ENCODE peak calls at places on chromosome 15, in four cellular contexts. Q, E, K and X are unnamed samples.

GRCh38 chr15:35293353-35294130 is 208.4 kb upstream of the NANOGP8 start:
- DNase-seq in Q (peak), E (peak), K (no peak), X (peak)

GRCh38 chr15:28267727-28268126 is 54.3 kb downstream of the HERC2 start:
- DNase-seq in Q (no peak), E (no peak), K (no peak), X (no peak)

GRCh38 chr15:29270976-29271375 is 1.4 kb upstream of the NSMCE3 start:
- DNase-seq in Q (no peak), E (no peak), K (no peak), X (no peak)

GRCh38 chr15:39787479-39787878 is 4.8 kb upstream of the FSIP1 start:
- DNase-seq in Q (no peak), E (peak), K (no peak), X (no peak)

GRCh38 chr15:60580650-60581415 is 101.9 kb upstream of the ICE2 start:
- DNase-seq in Q (no peak), E (peak), K (no peak), X (no peak)

GRCh38 chr15:37967788-37968187 is 33.3 kb downstream of the TMCO5A start:
- DNase-seq in Q (no peak), E (no peak), K (no peak), X (no peak)

GRCh38 chr15:68410466-68411200 is 21.3 kb downstream of the ITGA11 start:
- DNase-seq in Q (no peak), E (no peak), K (no peak), X (no peak)

GRCh38 chr15:95603802-95604201 is 726.7 kb upstream of the NR2F2 start:
- DNase-seq in Q (no peak), E (no peak), K (no peak), X (no peak)

GRCh38 chr15:73368301-73369072 is at the start of gene HCN4:
- DNase-seq in Q (peak), E (no peak), K (no peak), X (no peak)

GRCh38 chr15:51759557-51760070 is 8.2 kb downstream of the TMOD2 start:
- DNase-seq in Q (no peak), E (peak), K (no peak), X (peak)
- TF ChIP-seq PHF8 in Q (no peak), E (no peak), K (no peak), X (no peak)

GRCh38 chr15:98855815-98856539 is 151.6 kb downstream of the PGPEP1L start:
- DNase-seq in Q (no peak), E (no peak), K (no peak), X (no peak)
- TF ChIP-seq PHF8 in Q (no peak), E (no peak), K (no peak), X (no peak)

DNA sequence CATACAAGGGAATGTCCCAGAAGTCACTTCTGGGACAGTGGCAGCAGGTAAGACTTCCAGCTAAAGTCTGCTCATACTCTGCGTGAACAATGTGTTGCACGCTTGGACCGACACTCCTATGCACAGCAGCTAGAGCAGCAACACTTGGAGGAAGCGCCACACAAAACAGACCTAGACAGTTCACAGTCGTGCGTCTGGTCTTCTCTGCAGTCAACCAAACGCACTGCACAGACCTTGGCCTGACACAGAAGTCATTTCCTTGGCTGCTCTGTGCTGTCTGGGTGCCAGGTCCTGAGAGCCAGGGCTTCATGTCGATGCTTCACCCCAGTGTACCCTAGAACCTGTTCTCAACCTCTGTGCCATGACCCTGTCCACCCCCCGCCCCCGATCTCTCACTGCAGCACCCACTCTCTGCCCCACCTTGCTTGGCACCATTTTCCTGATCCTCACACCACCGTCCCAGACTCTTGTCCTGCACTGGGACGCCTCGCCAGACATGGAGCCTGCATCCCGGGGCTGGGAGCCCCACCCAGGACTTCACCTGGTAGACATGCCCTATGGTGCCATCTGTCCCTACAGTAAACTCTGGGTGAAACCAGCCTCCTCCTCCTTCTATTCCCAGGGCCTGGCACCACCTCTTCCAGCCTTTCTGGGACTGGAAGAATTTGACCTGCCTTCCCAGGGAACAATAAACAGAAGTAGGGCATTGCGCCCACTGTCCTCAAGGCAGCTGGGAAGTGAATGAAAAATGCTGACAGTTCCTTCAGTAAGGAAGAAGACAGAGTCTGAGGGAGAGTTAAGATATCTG is 3.1 kb downstream of the ATP10A start:
- DNase-seq in Q (no peak), E (no peak), K (no peak), X (no peak)
- TF ChIP-seq PHF8 in Q (no peak), E (no peak), K (no peak), X (no peak)

DNA sequence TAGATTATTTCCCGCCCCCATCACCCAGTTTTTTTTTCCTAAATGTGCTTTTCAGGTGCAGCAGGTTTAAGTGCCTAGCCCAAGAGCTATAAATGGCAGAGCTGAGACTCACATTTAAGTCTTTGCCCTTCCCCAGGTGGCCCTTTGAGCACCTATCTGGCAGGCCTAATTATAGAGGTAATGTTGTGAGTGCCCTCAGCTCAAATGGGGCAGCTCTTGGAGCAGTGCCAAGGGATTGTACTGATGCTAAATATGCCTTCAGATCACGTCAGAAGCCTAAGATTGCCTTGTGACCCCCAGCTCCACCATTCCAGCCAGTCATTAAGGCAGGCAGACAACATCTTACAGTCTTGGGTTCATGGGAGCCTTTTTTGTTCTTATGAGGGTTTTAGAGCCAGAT is 159.5 kb downstream of the RPLP1 start:
- DNase-seq in Q (no peak), E (no peak), K (no peak), X (no peak)
- TF ChIP-seq PHF8 in Q (no peak), E (no peak), K (no peak), X (no peak)

DNA sequence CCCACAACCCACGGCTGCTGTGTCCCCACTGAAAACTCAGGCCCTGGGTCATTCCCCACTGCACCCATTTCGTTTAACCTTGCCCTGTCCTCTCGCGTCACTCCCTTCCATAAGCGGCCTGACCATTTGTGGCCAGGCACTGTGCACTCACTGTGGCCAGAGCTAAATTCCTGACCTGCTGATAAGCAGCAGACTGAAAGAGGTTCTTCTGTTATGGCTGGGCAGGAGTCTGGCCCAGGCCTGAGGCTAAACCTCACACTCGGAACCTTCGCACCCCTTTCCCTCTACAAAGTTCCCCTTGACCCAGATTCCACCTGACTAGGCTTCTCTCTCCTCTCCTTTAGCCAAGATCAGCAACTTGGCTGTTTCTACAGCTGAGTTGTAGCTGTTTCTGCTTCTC is 62.3 kb downstream of the ADAMTS17 start:
- DNase-seq in Q (no peak), E (no peak), K (no peak), X (no peak)
- TF ChIP-seq PHF8 in Q (no peak), E (no peak), K (no peak), X (no peak)